ENCODE peak calls at places on chromosomes 6 and 20, in nine cellular contexts. One of them, this sample, is unnamed.

GRCh38 chr20:41094656-41095055 is 42.7 kb upstream of the PLCG1 start:
- DNase-seq in CD4-positive, alpha-beta memory T cell: no peak
- DNase-seq in GM23248: peak; percentile 53
- DNase-seq in OCI-LY7: no peak
- DNase-seq in HAP-1: no peak
- DNase-seq in CD4-positive, CD25-positive, alpha-beta regulatory T cell: no peak
- DNase-seq in naive thymus-derived CD4-positive, alpha-beta T cell: no peak
- DNase-seq in CD8-positive, alpha-beta T cell: no peak
- DNase-seq in colonic mucosa: no peak
- DNase-seq in this sample: no peak

GRCh38 chr6:142374965-142375733 is 73.3 kb downstream of the ADGRG6 start:
- DNase-seq in CD4-positive, alpha-beta memory T cell: no peak
- DNase-seq in GM23248: peak; percentile 46
- DNase-seq in OCI-LY7: no peak
- DNase-seq in HAP-1: no peak
- DNase-seq in CD4-positive, CD25-positive, alpha-beta regulatory T cell: no peak
- DNase-seq in naive thymus-derived CD4-positive, alpha-beta T cell: no peak
- DNase-seq in CD8-positive, alpha-beta T cell: no peak
- DNase-seq in colonic mucosa: no peak
- DNase-seq in this sample: no peak

GRCh38 chr6:139990287-139990686 is 615.8 kb upstream of the CITED2 start:
- DNase-seq in CD4-positive, alpha-beta memory T cell: no peak
- DNase-seq in GM23248: no peak
- DNase-seq in OCI-LY7: no peak
- DNase-seq in HAP-1: no peak
- DNase-seq in CD4-positive, CD25-positive, alpha-beta regulatory T cell: no peak
- DNase-seq in naive thymus-derived CD4-positive, alpha-beta T cell: no peak
- DNase-seq in CD8-positive, alpha-beta T cell: no peak
- DNase-seq in colonic mucosa: no peak
- DNase-seq in this sample: no peak

GRCh38 chr6:80637312-80637711 is 530.8 kb downstream of the BCKDHB start:
- DNase-seq in CD4-positive, alpha-beta memory T cell: no peak
- DNase-seq in GM23248: peak; percentile 69
- DNase-seq in OCI-LY7: no peak
- DNase-seq in HAP-1: no peak
- DNase-seq in CD4-positive, CD25-positive, alpha-beta regulatory T cell: no peak
- DNase-seq in naive thymus-derived CD4-positive, alpha-beta T cell: no peak
- DNase-seq in CD8-positive, alpha-beta T cell: no peak
- DNase-seq in colonic mucosa: no peak
- DNase-seq in this sample: no peak

GRCh38 chr6:4055420-4056041 is 23.4 kb downstream of the FAM217A start:
- DNase-seq in CD4-positive, alpha-beta memory T cell: no peak
- DNase-seq in GM23248: peak; percentile 85
- DNase-seq in OCI-LY7: peak; percentile 7
- DNase-seq in HAP-1: no peak
- DNase-seq in CD4-positive, CD25-positive, alpha-beta regulatory T cell: no peak
- DNase-seq in naive thymus-derived CD4-positive, alpha-beta T cell: no peak
- DNase-seq in CD8-positive, alpha-beta T cell: no peak
- DNase-seq in colonic mucosa: no peak
- DNase-seq in this sample: no peak

GRCh38 chr6:120556491-120556890 is 777.8 kb downstream of the TBC1D32 start:
- DNase-seq in CD4-positive, alpha-beta memory T cell: no peak
- DNase-seq in GM23248: no peak
- DNase-seq in OCI-LY7: no peak
- DNase-seq in HAP-1: no peak
- DNase-seq in CD4-positive, CD25-positive, alpha-beta regulatory T cell: no peak
- DNase-seq in naive thymus-derived CD4-positive, alpha-beta T cell: no peak
- DNase-seq in CD8-positive, alpha-beta T cell: no peak
- DNase-seq in colonic mucosa: no peak
- DNase-seq in this sample: no peak

GRCh38 chr6:45577836-45578504 is 200.2 kb upstream of the SUPT3H start:
- DNase-seq in CD4-positive, alpha-beta memory T cell: no peak
- DNase-seq in GM23248: peak; percentile 39
- DNase-seq in OCI-LY7: no peak
- DNase-seq in HAP-1: no peak
- DNase-seq in CD4-positive, CD25-positive, alpha-beta regulatory T cell: no peak
- DNase-seq in naive thymus-derived CD4-positive, alpha-beta T cell: no peak
- DNase-seq in CD8-positive, alpha-beta T cell: no peak
- DNase-seq in colonic mucosa: no peak
- DNase-seq in this sample: no peak

GRCh38 chr20:62994850-62995249 is 11.9 kb downstream of the BHLHE23 start:
- DNase-seq in CD4-positive, alpha-beta memory T cell: no peak
- DNase-seq in GM23248: no peak
- DNase-seq in OCI-LY7: no peak
- DNase-seq in HAP-1: no peak
- DNase-seq in CD4-positive, CD25-positive, alpha-beta regulatory T cell: no peak
- DNase-seq in naive thymus-derived CD4-positive, alpha-beta T cell: no peak
- DNase-seq in CD8-positive, alpha-beta T cell: no peak
- DNase-seq in colonic mucosa: no peak
- DNase-seq in this sample: no peak

GRCh38 chr6:28769626-28770402 is 154.0 kb downstream of the TRIM27 start:
- DNase-seq in CD4-positive, alpha-beta memory T cell: no peak
- DNase-seq in GM23248: peak; percentile 81
- DNase-seq in OCI-LY7: no peak
- DNase-seq in HAP-1: peak; percentile 43
- DNase-seq in CD4-positive, CD25-positive, alpha-beta regulatory T cell: no peak
- DNase-seq in naive thymus-derived CD4-positive, alpha-beta T cell: no peak
- DNase-seq in CD8-positive, alpha-beta T cell: no peak
- DNase-seq in colonic mucosa: no peak
- DNase-seq in this sample: no peak

GRCh38 chr6:81487489-81487888 is 265.0 kb downstream of the TENT5A start:
- DNase-seq in CD4-positive, alpha-beta memory T cell: no peak
- DNase-seq in GM23248: no peak
- DNase-seq in OCI-LY7: no peak
- DNase-seq in HAP-1: no peak
- DNase-seq in CD4-positive, CD25-positive, alpha-beta regulatory T cell: no peak
- DNase-seq in naive thymus-derived CD4-positive, alpha-beta T cell: no peak
- DNase-seq in CD8-positive, alpha-beta T cell: no peak
- DNase-seq in colonic mucosa: peak; percentile 38
- DNase-seq in this sample: no peak

GRCh38 chr6:3789018-3789895 is 37.7 kb upstream of the PXDC1 start:
- DNase-seq in CD4-positive, alpha-beta memory T cell: no peak
- DNase-seq in GM23248: peak; percentile 25
- DNase-seq in OCI-LY7: no peak
- DNase-seq in HAP-1: no peak
- DNase-seq in CD4-positive, CD25-positive, alpha-beta regulatory T cell: no peak
- DNase-seq in naive thymus-derived CD4-positive, alpha-beta T cell: no peak
- DNase-seq in CD8-positive, alpha-beta T cell: no peak
- DNase-seq in colonic mucosa: no peak
- DNase-seq in this sample: no peak

GRCh38 chr20:34943808-34944568 is 11.6 kb downstream of the GSS start:
- DNase-seq in CD4-positive, alpha-beta memory T cell: no peak
- DNase-seq in GM23248: no peak
- DNase-seq in OCI-LY7: no peak
- DNase-seq in HAP-1: no peak
- DNase-seq in CD4-positive, CD25-positive, alpha-beta regulatory T cell: no peak
- DNase-seq in naive thymus-derived CD4-positive, alpha-beta T cell: no peak
- DNase-seq in CD8-positive, alpha-beta T cell: no peak
- DNase-seq in colonic mucosa: no peak
- DNase-seq in this sample: no peak

GRCh38 chr6:116352515-116353471 is 18.0 kb upstream of the DSE start:
- DNase-seq in CD4-positive, alpha-beta memory T cell: no peak
- DNase-seq in GM23248: peak; percentile 71
- DNase-seq in OCI-LY7: no peak
- DNase-seq in HAP-1: no peak
- DNase-seq in CD4-positive, CD25-positive, alpha-beta regulatory T cell: no peak
- DNase-seq in naive thymus-derived CD4-positive, alpha-beta T cell: no peak
- DNase-seq in CD8-positive, alpha-beta T cell: no peak
- DNase-seq in colonic mucosa: no peak
- DNase-seq in this sample: no peak

GRCh38 chr6:89797317-89797716 is 22.3 kb downstream of the MDN1 start:
- DNase-seq in CD4-positive, alpha-beta memory T cell: no peak
- DNase-seq in GM23248: no peak
- DNase-seq in OCI-LY7: no peak
- DNase-seq in HAP-1: no peak
- DNase-seq in CD4-positive, CD25-positive, alpha-beta regulatory T cell: no peak
- DNase-seq in naive thymus-derived CD4-positive, alpha-beta T cell: no peak
- DNase-seq in CD8-positive, alpha-beta T cell: no peak
- DNase-seq in colonic mucosa: no peak
- DNase-seq in this sample: no peak

GRCh38 chr6:114342826-114343781 is at the start of gene HS3ST5:
- DNase-seq in CD4-positive, alpha-beta memory T cell: no peak
- DNase-seq in GM23248: peak; percentile 39
- DNase-seq in OCI-LY7: no peak
- DNase-seq in HAP-1: peak; percentile 88
- DNase-seq in CD4-positive, CD25-positive, alpha-beta regulatory T cell: no peak
- DNase-seq in naive thymus-derived CD4-positive, alpha-beta T cell: no peak
- DNase-seq in CD8-positive, alpha-beta T cell: no peak
- DNase-seq in colonic mucosa: peak; percentile 25
- DNase-seq in this sample: no peak

GRCh38 chr6:149266659-149267058 is 50.9 kb upstream of the TAB2 start:
- DNase-seq in CD4-positive, alpha-beta memory T cell: no peak
- DNase-seq in GM23248: no peak
- DNase-seq in OCI-LY7: peak; percentile 34
- DNase-seq in HAP-1: no peak
- DNase-seq in CD4-positive, CD25-positive, alpha-beta regulatory T cell: no peak
- DNase-seq in naive thymus-derived CD4-positive, alpha-beta T cell: no peak
- DNase-seq in CD8-positive, alpha-beta T cell: no peak
- DNase-seq in colonic mucosa: no peak
- DNase-seq in this sample: no peak

DNA sequence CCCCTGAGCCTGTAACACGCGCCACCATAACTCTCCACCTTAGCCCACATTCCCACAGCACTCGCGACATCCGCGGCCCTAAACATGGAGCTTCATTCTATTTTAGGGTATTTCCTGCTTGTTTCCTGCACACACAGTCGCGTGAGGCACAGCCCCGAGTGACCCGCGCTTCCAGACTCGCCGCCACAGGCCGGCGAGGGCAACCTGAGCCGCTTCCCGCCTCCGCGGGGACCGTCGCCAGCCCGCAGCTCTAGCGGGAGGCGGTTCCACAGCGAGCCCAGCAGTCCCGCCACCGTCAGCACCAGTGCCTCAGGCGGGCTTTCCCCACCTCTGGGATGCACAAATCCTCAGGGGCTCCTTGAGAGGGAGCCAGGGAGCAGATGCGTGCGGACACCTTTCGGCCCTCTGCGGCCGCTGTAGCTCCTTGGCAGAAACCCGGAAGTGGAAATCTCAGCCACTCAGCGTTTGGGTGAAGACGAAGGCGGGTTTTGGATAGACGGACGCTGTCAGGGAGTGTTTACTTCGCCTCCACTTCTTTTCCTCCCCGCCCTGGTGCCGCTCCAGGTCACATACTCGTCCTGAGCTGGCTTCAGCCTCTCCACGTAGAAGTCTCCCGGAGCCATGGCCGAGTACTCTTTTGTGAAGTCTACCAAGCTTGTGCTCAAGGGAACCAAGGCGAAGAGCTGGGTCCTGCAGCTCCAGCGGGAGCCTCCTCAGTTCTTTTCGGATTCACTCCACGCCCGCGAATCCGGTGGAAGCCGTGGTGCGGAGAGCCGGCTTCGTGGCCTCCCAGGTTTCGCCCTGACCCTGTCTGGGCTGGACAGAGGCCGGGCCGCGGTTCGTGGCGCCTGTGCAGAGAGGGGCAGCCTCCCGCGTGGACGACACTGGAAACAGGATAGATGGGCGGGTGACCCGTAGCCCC is 2177.4 kb upstream of the DEFB115 start:
- DNase-seq in CD4-positive, alpha-beta memory T cell: peak; percentile 42
- DNase-seq in GM23248: peak; percentile 50
- DNase-seq in OCI-LY7: no peak
- DNase-seq in HAP-1: no peak
- DNase-seq in CD4-positive, CD25-positive, alpha-beta regulatory T cell: no peak
- DNase-seq in naive thymus-derived CD4-positive, alpha-beta T cell: no peak
- DNase-seq in CD8-positive, alpha-beta T cell: no peak
- DNase-seq in colonic mucosa: peak; percentile 53
- DNase-seq in this sample: no peak
- H3K9me3 ChIP-seq in CD4-positive, alpha-beta memory T cell: no peaks in the 10 kb centered on the region
- H3K9me3 ChIP-seq in GM23248: no peaks in the 10 kb centered on the region
- H3K9me3 ChIP-seq in OCI-LY7: no peaks in the 10 kb centered on the region
- H3K9me3 ChIP-seq in HAP-1: no peaks in the 10 kb centered on the region
- H3K9me3 ChIP-seq in CD4-positive, CD25-positive, alpha-beta regulatory T cell: peaks cover 22% of the 10 kb centered on the region
- H3K9me3 ChIP-seq in naive thymus-derived CD4-positive, alpha-beta T cell: no peaks in the 10 kb centered on the region
- H3K9me3 ChIP-seq in CD8-positive, alpha-beta T cell: no peaks in the 10 kb centered on the region
- H3K9me3 ChIP-seq in colonic mucosa: peaks cover 5% of the 10 kb centered on the region
- H3K9me3 ChIP-seq in this sample: peaks cover 3% of the 10 kb centered on the region

GRCh38 chr20:55881204-55881603 is 124.1 kb downstream of the CBLN4 start:
- DNase-seq in CD4-positive, alpha-beta memory T cell: no peak
- DNase-seq in GM23248: no peak
- DNase-seq in OCI-LY7: no peak
- DNase-seq in HAP-1: no peak
- DNase-seq in CD4-positive, CD25-positive, alpha-beta regulatory T cell: no peak
- DNase-seq in naive thymus-derived CD4-positive, alpha-beta T cell: no peak
- DNase-seq in CD8-positive, alpha-beta T cell: no peak
- DNase-seq in colonic mucosa: no peak
- DNase-seq in this sample: no peak
- H3K9me3 ChIP-seq in CD4-positive, alpha-beta memory T cell: no peaks in the 10 kb centered on the region
- H3K9me3 ChIP-seq in GM23248: no peaks in the 10 kb centered on the region
- H3K9me3 ChIP-seq in OCI-LY7: no peaks in the 10 kb centered on the region
- H3K9me3 ChIP-seq in HAP-1: no peaks in the 10 kb centered on the region
- H3K9me3 ChIP-seq in CD4-positive, CD25-positive, alpha-beta regulatory T cell: no peaks in the 10 kb centered on the region
- H3K9me3 ChIP-seq in naive thymus-derived CD4-positive, alpha-beta T cell: no peaks in the 10 kb centered on the region
- H3K9me3 ChIP-seq in CD8-positive, alpha-beta T cell: no peaks in the 10 kb centered on the region
- H3K9me3 ChIP-seq in colonic mucosa: no peaks in the 10 kb centered on the region
- H3K9me3 ChIP-seq in this sample: no peaks in the 10 kb centered on the region

DNA sequence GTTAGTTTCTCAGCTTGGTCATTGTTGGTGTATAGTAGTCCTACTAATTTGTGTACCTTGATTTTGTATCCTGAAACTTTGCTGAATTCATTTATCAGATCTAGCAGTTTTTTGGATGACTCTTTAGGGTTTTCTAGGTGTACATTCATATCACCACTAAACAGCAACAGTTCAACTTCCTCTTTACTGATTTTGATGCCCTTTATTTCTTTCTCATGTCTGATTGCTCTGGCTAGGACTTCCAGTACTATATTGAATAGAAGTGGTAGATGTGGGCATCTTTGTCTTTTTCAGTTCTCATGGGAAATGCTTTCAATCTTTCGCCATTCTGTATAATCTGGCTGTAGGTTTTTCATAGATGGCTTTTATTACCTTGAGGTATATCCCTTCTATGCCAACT is 61.3 kb upstream of the HEY2 start:
- DNase-seq in CD4-positive, alpha-beta memory T cell: no peak
- DNase-seq in GM23248: no peak
- DNase-seq in OCI-LY7: no peak
- DNase-seq in HAP-1: no peak
- DNase-seq in CD4-positive, CD25-positive, alpha-beta regulatory T cell: no peak
- DNase-seq in naive thymus-derived CD4-positive, alpha-beta T cell: no peak
- DNase-seq in CD8-positive, alpha-beta T cell: no peak
- DNase-seq in colonic mucosa: no peak
- DNase-seq in this sample: no peak
- H3K9me3 ChIP-seq in CD4-positive, alpha-beta memory T cell: no peaks in the 10 kb centered on the region
- H3K9me3 ChIP-seq in GM23248: no peaks in the 10 kb centered on the region
- H3K9me3 ChIP-seq in OCI-LY7: no peaks in the 10 kb centered on the region
- H3K9me3 ChIP-seq in HAP-1: no peaks in the 10 kb centered on the region
- H3K9me3 ChIP-seq in CD4-positive, CD25-positive, alpha-beta regulatory T cell: no peaks in the 10 kb centered on the region
- H3K9me3 ChIP-seq in naive thymus-derived CD4-positive, alpha-beta T cell: no peaks in the 10 kb centered on the region
- H3K9me3 ChIP-seq in CD8-positive, alpha-beta T cell: no peaks in the 10 kb centered on the region
- H3K9me3 ChIP-seq in colonic mucosa: no peaks in the 10 kb centered on the region
- H3K9me3 ChIP-seq in this sample: peaks cover 11% of the 10 kb centered on the region

GRCh38 chr20:49282584-49283171 is 4.8 kb upstream of the ZNFX1 start:
- DNase-seq in CD4-positive, alpha-beta memory T cell: no peak
- DNase-seq in GM23248: peak; percentile 18
- DNase-seq in OCI-LY7: no peak
- DNase-seq in HAP-1: peak; percentile 65
- DNase-seq in CD4-positive, CD25-positive, alpha-beta regulatory T cell: no peak
- DNase-seq in naive thymus-derived CD4-positive, alpha-beta T cell: no peak
- DNase-seq in CD8-positive, alpha-beta T cell: no peak
- DNase-seq in colonic mucosa: no peak
- DNase-seq in this sample: no peak
- H3K9me3 ChIP-seq in CD4-positive, alpha-beta memory T cell: peaks cover 67% of the 10 kb centered on the region
- H3K9me3 ChIP-seq in GM23248: no peaks in the 10 kb centered on the region
- H3K9me3 ChIP-seq in OCI-LY7: no peaks in the 10 kb centered on the region
- H3K9me3 ChIP-seq in HAP-1: peaks cover 17% of the 10 kb centered on the region
- H3K9me3 ChIP-seq in CD4-positive, CD25-positive, alpha-beta regulatory T cell: peaks cover 81% of the 10 kb centered on the region
- H3K9me3 ChIP-seq in naive thymus-derived CD4-positive, alpha-beta T cell: peaks cover 51% of the 10 kb centered on the region
- H3K9me3 ChIP-seq in CD8-positive, alpha-beta T cell: peaks cover 54% of the 10 kb centered on the region
- H3K9me3 ChIP-seq in colonic mucosa: no peaks in the 10 kb centered on the region
- H3K9me3 ChIP-seq in this sample: peaks cover 77% of the 10 kb centered on the region